ENCODE peak calls at places on chromosomes 3 and 15, in seven cellular contexts. One of them, this sample, is unnamed.

GRCh38 chr3:109117939-109118338 is at the start of gene MORC1:
- DNase-seq in kidney tubule cell: no peak
- DNase-seq in GM04504: no peak
- DNase-seq in neuronal stem cell: no peak
- DNase-seq in M059J: no peak
- DNase-seq in stimulated activated CD4-positive, alpha-beta T cell treated with anti-CD3 and anti-CD28 coated beads, Interleukin-4, amount 100 ng/mL, for 1 hour: no peak
- DNase-seq in PC-3: no peak
- DNase-seq in this sample: no peak

GRCh38 chr3:48561045-48561736 is 2.4 kb downstream of the UCN2 start:
- DNase-seq in neuronal stem cell: peak
- DNase-seq in M059J: peak
- DNase-seq in GM04504: no peak
- DNase-seq in stimulated activated CD4-positive, alpha-beta T cell treated with anti-CD3 and anti-CD28 coated beads, Interleukin-4, amount 100 ng/mL, for 1 hour: no peak
- DNase-seq in PC-3: no peak
- DNase-seq in kidney tubule cell: peak
- DNase-seq in this sample: no peak

GRCh38 chr15:72201346-72202029 is 3.9 kb upstream of the GRAMD2A start:
- DNase-seq in M059J: no peak
- DNase-seq in GM04504: no peak
- DNase-seq in stimulated activated CD4-positive, alpha-beta T cell treated with anti-CD3 and anti-CD28 coated beads, Interleukin-4, amount 100 ng/mL, for 1 hour: no peak
- DNase-seq in kidney tubule cell: no peak
- DNase-seq in neuronal stem cell: no peak
- DNase-seq in PC-3: no peak
- DNase-seq in this sample: no peak

GRCh38 chr3:158552124-158552523 is 18.9 kb upstream of the MLF1 start:
- DNase-seq in stimulated activated CD4-positive, alpha-beta T cell treated with anti-CD3 and anti-CD28 coated beads, Interleukin-4, amount 100 ng/mL, for 1 hour: no peak
- DNase-seq in GM04504: no peak
- DNase-seq in neuronal stem cell: no peak
- DNase-seq in M059J: no peak
- DNase-seq in kidney tubule cell: no peak
- DNase-seq in PC-3: no peak
- DNase-seq in this sample: no peak

GRCh38 chr3:127747751-127748521 is 74.4 kb downstream of the MGLL start:
- DNase-seq in neuronal stem cell: no peak
- DNase-seq in PC-3: peak
- DNase-seq in stimulated activated CD4-positive, alpha-beta T cell treated with anti-CD3 and anti-CD28 coated beads, Interleukin-4, amount 100 ng/mL, for 1 hour: no peak
- DNase-seq in GM04504: peak
- DNase-seq in M059J: peak
- DNase-seq in kidney tubule cell: peak
- DNase-seq in this sample: no peak

GRCh38 chr3:53547327-53547726 is 52.9 kb downstream of the CACNA1D start:
- DNase-seq in GM04504: no peak
- DNase-seq in M059J: no peak
- DNase-seq in kidney tubule cell: no peak
- DNase-seq in neuronal stem cell: no peak
- DNase-seq in stimulated activated CD4-positive, alpha-beta T cell treated with anti-CD3 and anti-CD28 coated beads, Interleukin-4, amount 100 ng/mL, for 1 hour: no peak
- DNase-seq in PC-3: no peak
- DNase-seq in this sample: no peak

GRCh38 chr3:130892759-130893239 is 1.1 kb upstream of the ATP2C1 start:
- DNase-seq in stimulated activated CD4-positive, alpha-beta T cell treated with anti-CD3 and anti-CD28 coated beads, Interleukin-4, amount 100 ng/mL, for 1 hour: peak
- DNase-seq in kidney tubule cell: peak
- DNase-seq in neuronal stem cell: peak
- DNase-seq in GM04504: peak
- DNase-seq in M059J: peak
- DNase-seq in PC-3: peak
- DNase-seq in this sample: peak

GRCh38 chr3:113532698-113533533 is 561 bp downstream of the SIDT1 start:
- DNase-seq in kidney tubule cell: no peak
- DNase-seq in GM04504: no peak
- DNase-seq in PC-3: peak
- DNase-seq in neuronal stem cell: peak
- DNase-seq in stimulated activated CD4-positive, alpha-beta T cell treated with anti-CD3 and anti-CD28 coated beads, Interleukin-4, amount 100 ng/mL, for 1 hour: peak
- DNase-seq in M059J: no peak
- DNase-seq in this sample: peak

GRCh38 chr3:156483426-156483825 is 71.5 kb downstream of the SSR3 start:
- DNase-seq in GM04504: peak
- DNase-seq in M059J: peak
- DNase-seq in kidney tubule cell: peak
- DNase-seq in neuronal stem cell: no peak
- DNase-seq in PC-3: peak
- DNase-seq in stimulated activated CD4-positive, alpha-beta T cell treated with anti-CD3 and anti-CD28 coated beads, Interleukin-4, amount 100 ng/mL, for 1 hour: no peak
- DNase-seq in this sample: peak

GRCh38 chr3:31462050-31462569 is 70.6 kb upstream of the STT3B start:
- DNase-seq in kidney tubule cell: peak
- DNase-seq in stimulated activated CD4-positive, alpha-beta T cell treated with anti-CD3 and anti-CD28 coated beads, Interleukin-4, amount 100 ng/mL, for 1 hour: no peak
- DNase-seq in M059J: no peak
- DNase-seq in GM04504: no peak
- DNase-seq in PC-3: no peak
- DNase-seq in neuronal stem cell: no peak
- DNase-seq in this sample: no peak

GRCh38 chr3:26089249-26089648 is 299.4 kb downstream of the OXSM start:
- DNase-seq in stimulated activated CD4-positive, alpha-beta T cell treated with anti-CD3 and anti-CD28 coated beads, Interleukin-4, amount 100 ng/mL, for 1 hour: no peak
- DNase-seq in kidney tubule cell: no peak
- DNase-seq in GM04504: no peak
- DNase-seq in PC-3: no peak
- DNase-seq in neuronal stem cell: no peak
- DNase-seq in M059J: no peak
- DNase-seq in this sample: no peak

GRCh38 chr3:176799675-176800074 is 397.6 kb downstream of the TBL1XR1 start:
- DNase-seq in kidney tubule cell: peak
- DNase-seq in stimulated activated CD4-positive, alpha-beta T cell treated with anti-CD3 and anti-CD28 coated beads, Interleukin-4, amount 100 ng/mL, for 1 hour: no peak
- DNase-seq in PC-3: peak
- DNase-seq in M059J: no peak
- DNase-seq in neuronal stem cell: no peak
- DNase-seq in GM04504: no peak
- DNase-seq in this sample: no peak

GRCh38 chr15:70093481-70094309 is 4.0 kb downstream of the TLE3 start:
- DNase-seq in stimulated activated CD4-positive, alpha-beta T cell treated with anti-CD3 and anti-CD28 coated beads, Interleukin-4, amount 100 ng/mL, for 1 hour: no peak
- DNase-seq in GM04504: no peak
- DNase-seq in PC-3: peak
- DNase-seq in kidney tubule cell: peak
- DNase-seq in neuronal stem cell: no peak
- DNase-seq in M059J: peak
- DNase-seq in this sample: no peak

GRCh38 chr3:149713730-149714654 is 38.3 kb downstream of the COMMD2 start:
- DNase-seq in kidney tubule cell: no peak
- DNase-seq in M059J: no peak
- DNase-seq in GM04504: no peak
- DNase-seq in neuronal stem cell: no peak
- DNase-seq in stimulated activated CD4-positive, alpha-beta T cell treated with anti-CD3 and anti-CD28 coated beads, Interleukin-4, amount 100 ng/mL, for 1 hour: no peak
- DNase-seq in PC-3: no peak
- DNase-seq in this sample: no peak

GRCh38 chr3:10707089-10707983 is 108.7 kb upstream of the SLC6A11 start:
- DNase-seq in stimulated activated CD4-positive, alpha-beta T cell treated with anti-CD3 and anti-CD28 coated beads, Interleukin-4, amount 100 ng/mL, for 1 hour: no peak
- DNase-seq in M059J: no peak
- DNase-seq in GM04504: no peak
- DNase-seq in neuronal stem cell: peak
- DNase-seq in PC-3: no peak
- DNase-seq in kidney tubule cell: no peak
- DNase-seq in this sample: no peak

GRCh38 chr3:132342183-132342582 is 25.0 kb downstream of the ACP3 start:
- DNase-seq in M059J: peak
- DNase-seq in GM04504: no peak
- DNase-seq in PC-3: peak
- DNase-seq in stimulated activated CD4-positive, alpha-beta T cell treated with anti-CD3 and anti-CD28 coated beads, Interleukin-4, amount 100 ng/mL, for 1 hour: no peak
- DNase-seq in kidney tubule cell: no peak
- DNase-seq in neuronal stem cell: no peak
- DNase-seq in this sample: peak

GRCh38 chr15:31364301-31365031 is 37.8 kb downstream of the KLF13 start:
- DNase-seq in PC-3: peak
- DNase-seq in neuronal stem cell: no peak
- DNase-seq in kidney tubule cell: peak
- DNase-seq in M059J: peak
- DNase-seq in stimulated activated CD4-positive, alpha-beta T cell treated with anti-CD3 and anti-CD28 coated beads, Interleukin-4, amount 100 ng/mL, for 1 hour: no peak
- DNase-seq in GM04504: no peak
- DNase-seq in this sample: no peak

GRCh38 chr3:61685755-61686154 is 124.4 kb downstream of the PTPRG start:
- DNase-seq in PC-3: no peak
- DNase-seq in neuronal stem cell: no peak
- DNase-seq in M059J: peak
- DNase-seq in kidney tubule cell: no peak
- DNase-seq in GM04504: no peak
- DNase-seq in stimulated activated CD4-positive, alpha-beta T cell treated with anti-CD3 and anti-CD28 coated beads, Interleukin-4, amount 100 ng/mL, for 1 hour: no peak
- DNase-seq in this sample: peak

GRCh38 chr3:155737844-155738460 is 6.9 kb downstream of the PLCH1 start:
- DNase-seq in PC-3: peak
- DNase-seq in M059J: peak
- DNase-seq in stimulated activated CD4-positive, alpha-beta T cell treated with anti-CD3 and anti-CD28 coated beads, Interleukin-4, amount 100 ng/mL, for 1 hour: no peak
- DNase-seq in GM04504: no peak
- DNase-seq in kidney tubule cell: peak
- DNase-seq in neuronal stem cell: no peak
- DNase-seq in this sample: no peak

GRCh38 chr3:178699810-178700209 is 163.6 kb downstream of the KCNMB2 start:
- DNase-seq in M059J: peak
- DNase-seq in neuronal stem cell: no peak
- DNase-seq in PC-3: no peak
- DNase-seq in stimulated activated CD4-positive, alpha-beta T cell treated with anti-CD3 and anti-CD28 coated beads, Interleukin-4, amount 100 ng/mL, for 1 hour: no peak
- DNase-seq in GM04504: no peak
- DNase-seq in kidney tubule cell: peak
- DNase-seq in this sample: no peak

GRCh38 chr3:129560931-129561594 is 18.1 kb downstream of the H1-8 start:
- DNase-seq in neuronal stem cell: no peak
- DNase-seq in M059J: peak
- DNase-seq in PC-3: no peak
- DNase-seq in GM04504: peak
- DNase-seq in kidney tubule cell: no peak
- DNase-seq in stimulated activated CD4-positive, alpha-beta T cell treated with anti-CD3 and anti-CD28 coated beads, Interleukin-4, amount 100 ng/mL, for 1 hour: no peak
- DNase-seq in this sample: no peak

GRCh38 chr3:63960048-63960711 is 48.0 kb upstream of the SCAANT1 start:
- DNase-seq in stimulated activated CD4-positive, alpha-beta T cell treated with anti-CD3 and anti-CD28 coated beads, Interleukin-4, amount 100 ng/mL, for 1 hour: no peak
- DNase-seq in neuronal stem cell: no peak
- DNase-seq in M059J: peak
- DNase-seq in GM04504: peak
- DNase-seq in kidney tubule cell: peak
- DNase-seq in PC-3: peak
- DNase-seq in this sample: peak

GRCh38 chr15:50134524-50135024 is 15.5 kb upstream of the ATP8B4 start:
- DNase-seq in M059J: peak
- DNase-seq in GM04504: no peak
- DNase-seq in kidney tubule cell: no peak
- DNase-seq in neuronal stem cell: no peak
- DNase-seq in PC-3: peak
- DNase-seq in stimulated activated CD4-positive, alpha-beta T cell treated with anti-CD3 and anti-CD28 coated beads, Interleukin-4, amount 100 ng/mL, for 1 hour: no peak
- DNase-seq in this sample: no peak

GRCh38 chr15:89680282-89680873 is 1.2 kb upstream of the PLIN1 start:
- DNase-seq in kidney tubule cell: no peak
- DNase-seq in neuronal stem cell: no peak
- DNase-seq in M059J: peak
- DNase-seq in GM04504: peak
- DNase-seq in stimulated activated CD4-positive, alpha-beta T cell treated with anti-CD3 and anti-CD28 coated beads, Interleukin-4, amount 100 ng/mL, for 1 hour: no peak
- DNase-seq in PC-3: peak
- DNase-seq in this sample: no peak

GRCh38 chr3:15649831-15650230 is 48.3 kb downstream of the BTD start:
- DNase-seq in neuronal stem cell: no peak
- DNase-seq in PC-3: no peak
- DNase-seq in kidney tubule cell: no peak
- DNase-seq in stimulated activated CD4-positive, alpha-beta T cell treated with anti-CD3 and anti-CD28 coated beads, Interleukin-4, amount 100 ng/mL, for 1 hour: no peak
- DNase-seq in M059J: no peak
- DNase-seq in GM04504: no peak
- DNase-seq in this sample: no peak

GRCh38 chr3:113005622-113006021 is 14.8 kb downstream of the GTPBP8 start:
- DNase-seq in M059J: no peak
- DNase-seq in stimulated activated CD4-positive, alpha-beta T cell treated with anti-CD3 and anti-CD28 coated beads, Interleukin-4, amount 100 ng/mL, for 1 hour: no peak
- DNase-seq in PC-3: no peak
- DNase-seq in GM04504: no peak
- DNase-seq in kidney tubule cell: no peak
- DNase-seq in neuronal stem cell: no peak
- DNase-seq in this sample: peak

GRCh38 chr3:60017631-60018030 is 967.8 kb upstream of the CFAP20DC start:
- DNase-seq in PC-3: peak
- DNase-seq in GM04504: peak
- DNase-seq in neuronal stem cell: no peak
- DNase-seq in M059J: peak
- DNase-seq in kidney tubule cell: peak
- DNase-seq in stimulated activated CD4-positive, alpha-beta T cell treated with anti-CD3 and anti-CD28 coated beads, Interleukin-4, amount 100 ng/mL, for 1 hour: peak
- DNase-seq in this sample: no peak

GRCh38 chr15:97745481-97746071 is 214.9 kb upstream of the ARRDC4 start:
- DNase-seq in GM04504: no peak
- DNase-seq in neuronal stem cell: no peak
- DNase-seq in M059J: peak
- DNase-seq in stimulated activated CD4-positive, alpha-beta T cell treated with anti-CD3 and anti-CD28 coated beads, Interleukin-4, amount 100 ng/mL, for 1 hour: peak
- DNase-seq in PC-3: peak
- DNase-seq in kidney tubule cell: no peak
- DNase-seq in this sample: peak

GRCh38 chr15:63597033-63597790 is at the start of gene FBXL22:
- DNase-seq in kidney tubule cell: no peak
- DNase-seq in M059J: no peak
- DNase-seq in neuronal stem cell: no peak
- DNase-seq in GM04504: no peak
- DNase-seq in stimulated activated CD4-positive, alpha-beta T cell treated with anti-CD3 and anti-CD28 coated beads, Interleukin-4, amount 100 ng/mL, for 1 hour: no peak
- DNase-seq in PC-3: no peak
- DNase-seq in this sample: no peak